ENCODE peak calls at places on chromosome 11, in eight cellular contexts. One of them, this sample, is unnamed.

GRCh38 chr11:8870461-8871282 is 40.3 kb upstream of the AKIP1 start:
- DNase-seq in SJSA1: peak; percentile 43
- DNase-seq in SK-N-SH: peak; percentile 91
- DNase-seq in GM23338: peak; percentile 75
- DNase-seq in Caco-2: peak; percentile 81
- DNase-seq in tibial nerve: peak; percentile 23
- DNase-seq in neural progenitor cell: peak; percentile 85
- DNase-seq in lower lobe of right lung: peak; percentile 84
- DNase-seq in this sample: peak; percentile 89

GRCh38 chr11:33575311-33575710 is 125.3 kb downstream of the C11orf91 start:
- DNase-seq in Caco-2: no peak
- DNase-seq in SK-N-SH: no peak
- DNase-seq in SJSA1: no peak
- DNase-seq in neural progenitor cell: no peak
- DNase-seq in lower lobe of right lung: no peak
- DNase-seq in GM23338: no peak
- DNase-seq in tibial nerve: no peak
- DNase-seq in this sample: no peak

GRCh38 chr11:67301951-67302516 is 1.3 kb upstream of the SSH3 start:
- DNase-seq in lower lobe of right lung: peak; percentile 73
- DNase-seq in neural progenitor cell: peak; percentile 71
- DNase-seq in GM23338: peak; percentile 83
- DNase-seq in SJSA1: no peak
- DNase-seq in Caco-2: no peak
- DNase-seq in SK-N-SH: no peak
- DNase-seq in tibial nerve: no peak
- DNase-seq in this sample: peak; percentile 91

GRCh38 chr11:95086116-95086515 is 3.5 kb upstream of the ENDOD1 start:
- DNase-seq in SK-N-SH: no peak
- DNase-seq in SJSA1: no peak
- DNase-seq in neural progenitor cell: no peak
- DNase-seq in Caco-2: no peak
- DNase-seq in lower lobe of right lung: no peak
- DNase-seq in GM23338: no peak
- DNase-seq in tibial nerve: no peak
- DNase-seq in this sample: no peak

GRCh38 chr11:17214338-17214737 is 6.6 kb upstream of the PIK3C2A start:
- DNase-seq in SK-N-SH: no peak
- DNase-seq in Caco-2: no peak
- DNase-seq in GM23338: no peak
- DNase-seq in tibial nerve: no peak
- DNase-seq in lower lobe of right lung: no peak
- DNase-seq in SJSA1: no peak
- DNase-seq in neural progenitor cell: no peak
- DNase-seq in this sample: no peak

GRCh38 chr11:2400761-2401435 is 348 bp downstream of the TSSC4 start:
- DNase-seq in lower lobe of right lung: no peak
- DNase-seq in tibial nerve: no peak
- DNase-seq in SJSA1: no peak
- DNase-seq in Caco-2: no peak
- DNase-seq in neural progenitor cell: peak; percentile 29
- DNase-seq in SK-N-SH: no peak
- DNase-seq in GM23338: no peak
- DNase-seq in this sample: no peak

GRCh38 chr11:120121914-120122473 is 15.9 kb downstream of the TRIM29 start:
- DNase-seq in Caco-2: peak; percentile 60
- DNase-seq in neural progenitor cell: peak; percentile 33
- DNase-seq in lower lobe of right lung: peak; percentile 76
- DNase-seq in SK-N-SH: no peak
- DNase-seq in SJSA1: no peak
- DNase-seq in tibial nerve: no peak
- DNase-seq in GM23338: no peak
- DNase-seq in this sample: no peak

GRCh38 chr11:117814766-117815261 is 9.7 kb downstream of the FXYD2 start:
- DNase-seq in GM23338: no peak
- DNase-seq in SK-N-SH: no peak
- DNase-seq in lower lobe of right lung: peak; percentile 82
- DNase-seq in Caco-2: peak; percentile 35
- DNase-seq in tibial nerve: peak; percentile 47
- DNase-seq in SJSA1: no peak
- DNase-seq in neural progenitor cell: peak; percentile 56
- DNase-seq in this sample: peak; percentile 39

GRCh38 chr11:122108192-122108799 is 7.7 kb downstream of the BLID start:
- DNase-seq in SJSA1: no peak
- DNase-seq in tibial nerve: no peak
- DNase-seq in GM23338: peak; percentile 81
- DNase-seq in neural progenitor cell: peak; percentile 71
- DNase-seq in Caco-2: peak; percentile 53
- DNase-seq in SK-N-SH: no peak
- DNase-seq in lower lobe of right lung: no peak
- DNase-seq in this sample: no peak

GRCh38 chr11:108887436-108888238 is 222.8 kb downstream of the DDX10 start:
- DNase-seq in tibial nerve: no peak
- DNase-seq in neural progenitor cell: no peak
- DNase-seq in SJSA1: peak; percentile 70
- DNase-seq in Caco-2: no peak
- DNase-seq in GM23338: no peak
- DNase-seq in lower lobe of right lung: no peak
- DNase-seq in SK-N-SH: no peak
- DNase-seq in this sample: no peak

GRCh38 chr11:34342008-34342533 is 15.7 kb downstream of the ABTB2 start:
- DNase-seq in tibial nerve: peak; percentile 33
- DNase-seq in SK-N-SH: no peak
- DNase-seq in SJSA1: peak; percentile 44
- DNase-seq in Caco-2: no peak
- DNase-seq in lower lobe of right lung: no peak
- DNase-seq in GM23338: peak; percentile 24
- DNase-seq in neural progenitor cell: peak; percentile 41
- DNase-seq in this sample: peak; percentile 44

GRCh38 chr11:119509969-119510401 is 87.0 kb upstream of the THY1 start:
- DNase-seq in tibial nerve: no peak
- DNase-seq in neural progenitor cell: no peak
- DNase-seq in SJSA1: no peak
- DNase-seq in SK-N-SH: no peak
- DNase-seq in Caco-2: no peak
- DNase-seq in GM23338: no peak
- DNase-seq in lower lobe of right lung: no peak
- DNase-seq in this sample: no peak

GRCh38 chr11:63670738-63671321 is 346 bp downstream of the ATL3 start:
- DNase-seq in GM23338: peak; percentile 68
- DNase-seq in Caco-2: peak; percentile 71
- DNase-seq in lower lobe of right lung: peak; percentile 75
- DNase-seq in SJSA1: peak; percentile 78
- DNase-seq in tibial nerve: peak; percentile 28
- DNase-seq in SK-N-SH: peak; percentile 84
- DNase-seq in neural progenitor cell: peak; percentile 74
- DNase-seq in this sample: peak; percentile 90

GRCh38 chr11:75570559-75571139 is 8.6 kb downstream of the SERPINH1 start:
- DNase-seq in tibial nerve: no peak
- DNase-seq in SK-N-SH: no peak
- DNase-seq in GM23338: no peak
- DNase-seq in lower lobe of right lung: no peak
- DNase-seq in neural progenitor cell: no peak
- DNase-seq in SJSA1: no peak
- DNase-seq in Caco-2: no peak
- DNase-seq in this sample: no peak

GRCh38 chr11:111674941-111675340 is 72.7 kb downstream of the SIK2 start:
- DNase-seq in SK-N-SH: no peak
- DNase-seq in neural progenitor cell: no peak
- DNase-seq in tibial nerve: no peak
- DNase-seq in Caco-2: no peak
- DNase-seq in GM23338: no peak
- DNase-seq in SJSA1: no peak
- DNase-seq in lower lobe of right lung: no peak
- DNase-seq in this sample: no peak
- H3K36me3 ChIP-seq in SK-N-SH: peaks cover 9% of the 10 kb centered on the region
- H3K36me3 ChIP-seq in neural progenitor cell: no peaks in the 10 kb centered on the region
- H3K36me3 ChIP-seq in tibial nerve: peaks cover 36% of the 10 kb centered on the region
- H3K36me3 ChIP-seq in Caco-2: peaks cover 10% of the 10 kb centered on the region
- H3K36me3 ChIP-seq in GM23338: no peaks in the 10 kb centered on the region
- H3K36me3 ChIP-seq in SJSA1: peaks cover 12% of the 10 kb centered on the region
- H3K36me3 ChIP-seq in lower lobe of right lung: peaks cover 38% of the 10 kb centered on the region
- H3K36me3 ChIP-seq in this sample: no peaks in the 10 kb centered on the region

GRCh38 chr11:18540207-18541009 is 13.7 kb upstream of the TSG101 start:
- DNase-seq in neural progenitor cell: peak; percentile 12
- DNase-seq in tibial nerve: no peak
- DNase-seq in SJSA1: no peak
- DNase-seq in SK-N-SH: peak; percentile 28
- DNase-seq in lower lobe of right lung: no peak
- DNase-seq in GM23338: peak; percentile 48
- DNase-seq in Caco-2: peak; percentile 37
- DNase-seq in this sample: peak; percentile 29
- H3K36me3 ChIP-seq in neural progenitor cell: no peaks in the 10 kb centered on the region
- H3K36me3 ChIP-seq in tibial nerve: peaks cover 48% of the 10 kb centered on the region
- H3K36me3 ChIP-seq in SJSA1: no peaks in the 10 kb centered on the region
- H3K36me3 ChIP-seq in SK-N-SH: peaks cover 47% of the 10 kb centered on the region
- H3K36me3 ChIP-seq in lower lobe of right lung: peaks cover 62% of the 10 kb centered on the region
- H3K36me3 ChIP-seq in GM23338: no peaks in the 10 kb centered on the region
- H3K36me3 ChIP-seq in Caco-2: no peaks in the 10 kb centered on the region
- H3K36me3 ChIP-seq in this sample: no peaks in the 10 kb centered on the region

GRCh38 chr11:123593570-123593969 is 60.9 kb downstream of the SCN3B start:
- DNase-seq in SK-N-SH: no peak
- DNase-seq in SJSA1: no peak
- DNase-seq in lower lobe of right lung: no peak
- DNase-seq in GM23338: no peak
- DNase-seq in Caco-2: no peak
- DNase-seq in neural progenitor cell: no peak
- DNase-seq in tibial nerve: no peak
- DNase-seq in this sample: no peak
- H3K36me3 ChIP-seq in SK-N-SH: no peaks in the 10 kb centered on the region
- H3K36me3 ChIP-seq in SJSA1: no peaks in the 10 kb centered on the region
- H3K36me3 ChIP-seq in lower lobe of right lung: no peaks in the 10 kb centered on the region
- H3K36me3 ChIP-seq in GM23338: no peaks in the 10 kb centered on the region
- H3K36me3 ChIP-seq in Caco-2: no peaks in the 10 kb centered on the region
- H3K36me3 ChIP-seq in neural progenitor cell: no peaks in the 10 kb centered on the region
- H3K36me3 ChIP-seq in tibial nerve: peaks cover 22% of the 10 kb centered on the region
- H3K36me3 ChIP-seq in this sample: no peaks in the 10 kb centered on the region

GRCh38 chr11:87092159-87092558 is 54.4 kb downstream of the TMEM135 start:
- DNase-seq in Caco-2: no peak
- DNase-seq in neural progenitor cell: no peak
- DNase-seq in SJSA1: no peak
- DNase-seq in lower lobe of right lung: no peak
- DNase-seq in SK-N-SH: no peak
- DNase-seq in tibial nerve: no peak
- DNase-seq in GM23338: no peak
- DNase-seq in this sample: no peak
- H3K36me3 ChIP-seq in Caco-2: no peaks in the 10 kb centered on the region
- H3K36me3 ChIP-seq in neural progenitor cell: peaks cover 5% of the 10 kb centered on the region
- H3K36me3 ChIP-seq in SJSA1: no peaks in the 10 kb centered on the region
- H3K36me3 ChIP-seq in lower lobe of right lung: peaks cover 6% of the 10 kb centered on the region
- H3K36me3 ChIP-seq in SK-N-SH: peaks cover 19% of the 10 kb centered on the region
- H3K36me3 ChIP-seq in tibial nerve: peaks cover 54% of the 10 kb centered on the region
- H3K36me3 ChIP-seq in GM23338: peaks cover 4% of the 10 kb centered on the region
- H3K36me3 ChIP-seq in this sample: no peaks in the 10 kb centered on the region

GRCh38 chr11:68911731-68912130 is 8.0 kb downstream of the IGHMBP2 start:
- DNase-seq in GM23338: no peak
- DNase-seq in SJSA1: no peak
- DNase-seq in SK-N-SH: no peak
- DNase-seq in Caco-2: no peak
- DNase-seq in neural progenitor cell: no peak
- DNase-seq in tibial nerve: no peak
- DNase-seq in lower lobe of right lung: peak; percentile 29
- DNase-seq in this sample: no peak
- H3K36me3 ChIP-seq in GM23338: peaks cover 16% of the 10 kb centered on the region
- H3K36me3 ChIP-seq in SJSA1: peaks cover 87% of the 10 kb centered on the region
- H3K36me3 ChIP-seq in SK-N-SH: peaks cover 25% of the 10 kb centered on the region
- H3K36me3 ChIP-seq in Caco-2: peaks cover 11% of the 10 kb centered on the region
- H3K36me3 ChIP-seq in neural progenitor cell: no peaks in the 10 kb centered on the region
- H3K36me3 ChIP-seq in tibial nerve: peaks cover 99% of the 10 kb centered on the region
- H3K36me3 ChIP-seq in lower lobe of right lung: peaks cover 98% of the 10 kb centered on the region
- H3K36me3 ChIP-seq in this sample: peaks cover 24% of the 10 kb centered on the region

This sample was measured in H7.